ENCODE peak calls at places on chromosomes 3 and 15, in six cellular contexts. One of them, this sample, is unnamed.
A peak's percentile ranks its signal among the peaks of the same experiment; 100 is the strongest.

GRCh38 chr3:129087138-129087702 is 26.6 kb downstream of the GP9 start:
- DNase-seq in IMR-90: peak; percentile 23
- DNase-seq in mesendoderm: no peak
- DNase-seq in H1: no peak
- DNase-seq in neuronal stem cell: no peak
- DNase-seq in H9: no peak
- DNase-seq in this sample: no peak

GRCh38 chr3:122621112-122621511 is 43.7 kb downstream of the PARP15 start:
- DNase-seq in IMR-90: no peak
- DNase-seq in mesendoderm: no peak
- DNase-seq in H1: no peak
- DNase-seq in neuronal stem cell: no peak
- DNase-seq in H9: no peak
- DNase-seq in this sample: no peak

GRCh38 chr3:125375950-125376679 is 990 bp upstream of the ZNF148 start:
- DNase-seq in IMR-90: peak; percentile 62
- DNase-seq in mesendoderm: no peak
- DNase-seq in H1: no peak
- DNase-seq in neuronal stem cell: no peak
- DNase-seq in H9: no peak
- DNase-seq in this sample: peak; percentile 63

GRCh38 chr3:121232309-121233225 is 313.2 kb downstream of the POLQ start:
- DNase-seq in IMR-90: no peak
- DNase-seq in mesendoderm: no peak
- DNase-seq in H1: no peak
- DNase-seq in neuronal stem cell: no peak
- DNase-seq in H9: no peak
- DNase-seq in this sample: no peak

GRCh38 chr3:100777271-100777670 is 68.0 kb downstream of the TFG start:
- DNase-seq in IMR-90: peak; percentile 77
- DNase-seq in mesendoderm: no peak
- DNase-seq in H1: no peak
- DNase-seq in neuronal stem cell: no peak
- DNase-seq in H9: no peak
- DNase-seq in this sample: no peak

GRCh38 chr3:123409443-123410148 is 39.3 kb downstream of the ADCY5 start:
- DNase-seq in IMR-90: no peak
- DNase-seq in mesendoderm: no peak
- DNase-seq in H1: no peak
- DNase-seq in neuronal stem cell: no peak
- DNase-seq in H9: no peak
- DNase-seq in this sample: no peak

GRCh38 chr3:70247955-70248354 is 64.5 kb downstream of the MDFIC2 start:
- DNase-seq in IMR-90: no peak
- DNase-seq in mesendoderm: no peak
- DNase-seq in H1: no peak
- DNase-seq in neuronal stem cell: no peak
- DNase-seq in H9: no peak
- DNase-seq in this sample: no peak

GRCh38 chr3:136979684-136980083 is 21.9 kb downstream of the IL20RB start:
- DNase-seq in IMR-90: peak; percentile 72
- DNase-seq in mesendoderm: no peak
- DNase-seq in H1: no peak
- DNase-seq in neuronal stem cell: no peak
- DNase-seq in H9: no peak
- DNase-seq in this sample: peak; percentile 73

GRCh38 chr15:34223904-34224596 is 766 bp upstream of the EMC4 start:
- DNase-seq in IMR-90: peak; percentile 13
- DNase-seq in mesendoderm: no peak
- DNase-seq in H1: no peak
- DNase-seq in neuronal stem cell: no peak
- DNase-seq in H9: no peak
- DNase-seq in this sample: no peak

GRCh38 chr3:20232906-20233305 is 46.9 kb upstream of the SGO1 start:
- DNase-seq in IMR-90: no peak
- DNase-seq in mesendoderm: no peak
- DNase-seq in H1: no peak
- DNase-seq in neuronal stem cell: no peak
- DNase-seq in H9: no peak
- DNase-seq in this sample: no peak

GRCh38 chr3:70703305-70704102 is 391.1 kb upstream of the MDFIC2 start:
- DNase-seq in IMR-90: no peak
- DNase-seq in mesendoderm: no peak
- DNase-seq in H1: no peak
- DNase-seq in neuronal stem cell: no peak
- DNase-seq in H9: no peak
- DNase-seq in this sample: no peak

GRCh38 chr3:147130461-147130860 is 275.9 kb downstream of the ZIC4 start:
- DNase-seq in IMR-90: peak; percentile 39
- DNase-seq in mesendoderm: no peak
- DNase-seq in H1: no peak
- DNase-seq in neuronal stem cell: no peak
- DNase-seq in H9: no peak
- DNase-seq in this sample: no peak

DNA sequence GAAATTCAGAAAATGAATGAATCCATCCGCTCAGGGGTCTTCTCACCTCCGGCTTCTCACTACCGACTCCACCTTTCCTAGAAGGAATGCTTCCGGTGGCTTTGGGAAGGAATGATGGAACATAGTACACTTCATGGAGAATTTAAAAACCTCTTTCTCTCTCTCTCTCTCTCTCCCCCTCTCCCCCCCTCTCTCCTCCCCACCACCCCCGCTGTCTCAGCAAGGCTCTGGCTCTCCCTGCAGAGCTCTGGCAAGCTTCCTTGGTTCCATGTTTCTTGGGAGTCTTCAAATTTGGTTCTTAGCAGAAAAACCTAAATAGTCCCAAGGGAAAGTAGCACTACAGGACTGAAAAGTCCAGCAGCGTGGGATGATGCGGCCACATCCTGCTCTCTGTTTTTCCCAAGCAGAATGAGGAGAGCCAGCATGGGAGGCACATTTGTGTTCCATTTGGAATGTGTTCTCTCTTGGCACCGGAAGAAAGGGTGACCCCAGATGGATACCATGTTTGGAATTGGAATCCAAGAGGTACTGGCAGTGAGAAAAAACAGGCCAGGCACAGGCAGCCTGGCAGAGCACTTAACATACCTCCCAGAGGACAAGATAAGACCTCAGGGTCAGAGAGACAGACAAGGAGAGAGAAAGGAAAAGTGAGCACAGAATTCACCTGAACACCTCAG is at the start of gene POPDC2:
- DNase-seq in IMR-90: no peak
- DNase-seq in mesendoderm: peak; percentile 33
- DNase-seq in H1: no peak
- DNase-seq in neuronal stem cell: no peak
- DNase-seq in H9: no peak
- DNase-seq in this sample: peak; percentile 6
- H3K18ac ChIP-seq in IMR-90: no peak within 1 kb of the TSS
- H3K18ac ChIP-seq in mesendoderm: no peak within 1 kb of the TSS
- H3K18ac ChIP-seq in H1: no peak within 1 kb of the TSS
- H3K18ac ChIP-seq in neuronal stem cell: no peak within 1 kb of the TSS
- H3K18ac ChIP-seq in H9: no peak within 1 kb of the TSS
- H3K18ac ChIP-seq in this sample: no peak within 1 kb of the TSS

GRCh38 chr15:31399544-31400171 is 73.0 kb downstream of the KLF13 start:
- DNase-seq in IMR-90: peak; percentile 15
- DNase-seq in mesendoderm: no peak
- DNase-seq in H1: no peak
- DNase-seq in neuronal stem cell: no peak
- DNase-seq in H9: no peak
- DNase-seq in this sample: no peak
- H3K18ac ChIP-seq in IMR-90: no peak overlapping the region
- H3K18ac ChIP-seq in mesendoderm: no peak overlapping the region
- H3K18ac ChIP-seq in H1: no peak overlapping the region
- H3K18ac ChIP-seq in neuronal stem cell: no peak overlapping the region
- H3K18ac ChIP-seq in H9: no peak overlapping the region
- H3K18ac ChIP-seq in this sample: no peak overlapping the region

GRCh38 chr3:31438742-31439141 is 94.0 kb upstream of the STT3B start:
- DNase-seq in IMR-90: no peak
- DNase-seq in mesendoderm: no peak
- DNase-seq in H1: no peak
- DNase-seq in neuronal stem cell: no peak
- DNase-seq in H9: no peak
- DNase-seq in this sample: no peak
- H3K18ac ChIP-seq in IMR-90: no peak overlapping the region
- H3K18ac ChIP-seq in mesendoderm: no peak overlapping the region
- H3K18ac ChIP-seq in H1: no peak overlapping the region
- H3K18ac ChIP-seq in neuronal stem cell: no peak overlapping the region
- H3K18ac ChIP-seq in H9: no peak overlapping the region
- H3K18ac ChIP-seq in this sample: no peak overlapping the region

GRCh38 chr3:169026543-169027181 is 636.9 kb downstream of the MECOM start:
- DNase-seq in IMR-90: peak; percentile 92
- DNase-seq in mesendoderm: no peak
- DNase-seq in H1: no peak
- DNase-seq in neuronal stem cell: no peak
- DNase-seq in H9: no peak
- DNase-seq in this sample: peak; percentile 6

GRCh38 chr3:169020371-169020770 is 643.1 kb downstream of the MECOM start:
- DNase-seq in IMR-90: no peak
- DNase-seq in mesendoderm: no peak
- DNase-seq in H1: no peak
- DNase-seq in neuronal stem cell: no peak
- DNase-seq in H9: no peak
- DNase-seq in this sample: no peak

DNA sequence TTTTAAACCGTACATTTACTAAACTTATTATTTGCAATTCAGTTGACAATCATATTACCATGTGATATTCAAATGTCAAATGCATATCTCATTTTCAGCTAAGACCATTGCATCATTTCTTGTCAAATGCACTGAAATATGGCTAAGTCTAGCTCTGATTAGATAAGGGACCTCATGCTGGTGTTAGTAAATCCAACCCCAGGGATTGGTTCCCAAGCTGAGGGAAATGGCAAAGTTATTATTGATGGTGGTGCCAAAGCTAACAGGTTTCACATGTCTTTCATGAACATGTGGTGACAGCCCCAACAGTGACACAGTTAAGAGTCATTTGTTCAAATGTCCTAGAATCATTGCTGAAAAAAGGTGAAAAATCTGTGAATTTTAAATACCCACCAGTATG is 641.1 kb downstream of the MECOM start:
- DNase-seq in IMR-90: no peak
- DNase-seq in mesendoderm: no peak
- DNase-seq in H1: no peak
- DNase-seq in neuronal stem cell: no peak
- DNase-seq in H9: no peak
- DNase-seq in this sample: no peak
- H3K18ac ChIP-seq in IMR-90: no peak overlapping the region
- H3K18ac ChIP-seq in mesendoderm: no peak overlapping the region
- H3K18ac ChIP-seq in H1: peak overlapping the region; percentile 26
- H3K18ac ChIP-seq in neuronal stem cell: no peak overlapping the region
- H3K18ac ChIP-seq in H9: no peak overlapping the region
- H3K18ac ChIP-seq in this sample: no peak overlapping the region

GRCh38 chr3:81761904-81762565 is 590 bp upstream of the GBE1 start:
- DNase-seq in IMR-90: no peak
- DNase-seq in mesendoderm: peak; percentile 60
- DNase-seq in H1: no peak
- DNase-seq in neuronal stem cell: no peak
- DNase-seq in H9: no peak
- DNase-seq in this sample: no peak
- H3K18ac ChIP-seq in IMR-90: peak overlapping the region; percentile 99
- H3K18ac ChIP-seq in mesendoderm: peak overlapping the region; percentile 45
- H3K18ac ChIP-seq in H1: no peak overlapping the region
- H3K18ac ChIP-seq in neuronal stem cell: peak overlapping the region; percentile 100
- H3K18ac ChIP-seq in H9: no peak overlapping the region
- H3K18ac ChIP-seq in this sample: peak overlapping the region; percentile 95